ENCODE peak calls at places on chromosomes 5 and 9, in four cellular contexts. Q is progenitor cell of endocrine pancreas, D is foreskin fibroblast, S is mesothelial cell of epicardium. V is an unnamed sample.

GRCh38 chr9:27181381-27181780 is 72.4 kb downstream of the TEK start:
- DNase-seq in Q (no peak), D (no peak), S (no peak), V (no peak)

GRCh38 chr5:90488791-90489190 is 14.1 kb downstream of the POLR3G start:
- DNase-seq in Q (no peak), D (peak), S (no peak), V (no peak)

GRCh38 chr5:98905857-98906688 is 22.7 kb downstream of the CHD1 start:
- DNase-seq in Q (no peak), D (no peak), S (no peak), V (no peak)

GRCh38 chr5:115487750-115488149 is 56.8 kb downstream of the FEM1C start:
- DNase-seq in Q (no peak), D (no peak), S (no peak), V (no peak)

GRCh38 chr5:143734381-143734780 is 77.6 kb upstream of the HMHB1 start:
- DNase-seq in Q (no peak), D (no peak), S (no peak), V (no peak)

GRCh38 chr9:89372230-89372816 is 54.0 kb downstream of the SECISBP2 start:
- DNase-seq in Q (no peak), D (no peak), S (no peak), V (no peak)

GRCh38 chr9:101727621-101728524 is 10.6 kb downstream of the GRIN3A start:
- DNase-seq in Q (no peak), D (no peak), S (no peak), V (no peak)

GRCh38 chr9:115034801-115035200 is 83.2 kb downstream of the TNC start:
- DNase-seq in Q (no peak), D (peak), S (no peak), V (no peak)

GRCh38 chr5:170149206-170149515 is 43.5 kb downstream of the FOXI1 start:
- DNase-seq in Q (no peak), D (no peak), S (no peak), V (no peak)

GRCh38 chr9:109143881-109144562 is 23.0 kb downstream of the FRRS1L start:
- DNase-seq in Q (no peak), D (peak), S (no peak), V (no peak)

GRCh38 chr5:41968153-41968723 is 43.2 kb downstream of the FBXO4 start:
- DNase-seq in Q (no peak), D (no peak), S (no peak), V (no peak)

GRCh38 chr9:100322954-100323536 is 29.7 kb downstream of the TEX10 start:
- DNase-seq in Q (no peak), D (peak), S (no peak), V (no peak)

GRCh38 chr9:15422355-15423327 is at the start of gene SNAPC3:
- DNase-seq in Q (peak), D (peak), S (peak), V (peak)

GRCh38 chr9:15426019-15426418 is 3.3 kb downstream of the SNAPC3 start:
- DNase-seq in Q (no peak), D (no peak), S (no peak), V (no peak)

GRCh38 chr9:15421532-15421931 is 1.1 kb upstream of the SNAPC3 start:
- DNase-seq in Q (no peak), D (no peak), S (no peak), V (no peak)

GRCh38 chr9:15420796-15421195 is 1.9 kb upstream of the SNAPC3 start:
- DNase-seq in Q (no peak), D (no peak), S (no peak), V (no peak)

GRCh38 chr9:15423328-15423985 is 781 bp downstream of the SNAPC3 start:
- DNase-seq in Q (no peak), D (no peak), S (no peak), V (no peak)
- TF ChIP-seq CTCF in Q (peak), D (peak), S (no peak), V (no peak)

GRCh38 chr9:98491778-98492177 is 217.0 kb downstream of the GABBR2 start:
- DNase-seq in Q (no peak), D (peak), S (no peak), V (no peak)

GRCh38 chr9:98484218-98484617 is 224.5 kb downstream of the GABBR2 start:
- DNase-seq in Q (no peak), D (peak), S (no peak), V (no peak)

GRCh38 chr9:98491231-98491651 is 217.5 kb downstream of the GABBR2 start:
- DNase-seq in Q (no peak), D (no peak), S (no peak), V (no peak)

GRCh38 chr9:98485706-98486105 is 223.0 kb downstream of the GABBR2 start:
- DNase-seq in Q (no peak), D (no peak), S (no peak), V (no peak)

GRCh38 chr9:98488578-98489312 is 220.0 kb downstream of the GABBR2 start:
- DNase-seq in Q (no peak), D (peak), S (no peak), V (no peak)
- TF ChIP-seq CTCF in Q (no peak), D (no peak), S (no peak), V (no peak)

GRCh38 chr5:982377-983237 is 26.0 kb upstream of the NKD2 start:
- DNase-seq in Q (no peak), D (no peak), S (peak), V (no peak)
- TF ChIP-seq CTCF in Q (peak), D (no peak), S (no peak), V (no peak)

DNA sequence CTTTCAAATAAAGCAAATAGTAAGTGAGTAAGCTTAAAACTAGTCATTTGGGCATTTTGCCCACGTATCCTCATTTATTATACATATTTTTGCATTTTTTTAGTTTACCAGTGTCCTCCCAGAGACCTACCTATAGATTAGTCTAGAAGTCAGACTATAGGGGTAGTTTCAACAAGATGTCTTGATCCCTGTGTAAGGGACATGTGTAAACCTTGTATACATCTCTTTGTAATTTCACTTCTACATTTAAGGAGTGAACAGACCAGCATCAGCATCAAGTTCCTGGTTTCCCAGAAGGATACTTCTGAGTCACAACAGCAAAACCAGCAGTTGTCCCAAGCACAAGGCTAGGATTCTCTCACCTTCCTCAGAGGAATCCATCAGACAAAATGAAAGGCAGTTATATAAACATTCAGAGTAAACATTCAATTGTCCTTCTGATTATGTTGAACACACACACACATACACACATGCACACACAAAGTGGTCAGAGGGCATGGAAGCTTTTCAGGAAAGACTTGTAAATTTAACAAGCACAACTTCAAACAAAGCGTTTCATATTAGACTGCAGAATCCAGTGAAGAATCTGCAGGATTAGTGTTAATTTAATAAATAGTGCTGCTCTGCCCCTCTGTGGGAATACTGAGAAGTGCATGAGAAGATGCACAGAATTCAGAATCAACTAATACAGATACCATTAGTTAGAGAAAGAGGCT is 55.4 kb downstream of the HINT1 start:
- DNase-seq in Q (no peak), D (peak), S (no peak), V (no peak)
- TF ChIP-seq CTCF in Q (peak), D (peak), S (peak), V (peak)

DNA sequence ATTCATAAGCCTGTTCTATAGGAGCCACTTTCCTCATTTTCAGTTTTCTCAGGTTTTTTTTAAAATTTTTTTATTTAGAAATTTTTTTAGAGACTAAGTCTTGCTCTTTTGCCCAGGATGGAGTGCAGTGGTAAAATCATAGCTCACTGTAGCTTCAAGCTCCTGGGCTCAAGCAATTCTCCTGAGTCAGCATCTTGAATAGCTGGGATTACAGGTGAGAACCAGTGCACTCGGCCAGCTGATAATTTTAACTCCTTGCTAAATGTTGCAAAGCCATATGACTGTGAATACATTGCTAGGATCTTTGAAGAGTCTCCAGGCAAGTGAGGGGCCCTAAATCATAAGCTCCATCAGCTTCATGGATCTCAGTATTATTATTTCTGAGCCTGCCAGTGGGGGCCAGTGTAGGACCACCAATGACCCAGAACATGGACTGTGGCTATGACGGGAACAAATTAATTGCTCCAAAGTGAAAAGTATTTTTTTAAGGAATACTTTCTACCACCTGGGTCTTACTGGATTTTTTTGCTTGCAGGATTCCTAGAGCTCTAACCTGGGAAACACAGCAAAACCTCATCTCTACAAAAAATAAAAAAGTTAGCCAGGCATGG is 5.7 kb upstream of the GAPVD1 start:
- DNase-seq in Q (no peak), D (no peak), S (no peak), V (no peak)
- TF ChIP-seq CTCF in Q (peak), D (peak), S (no peak), V (no peak)

GRCh38 chr9:128335914-128336313 is 4.4 kb upstream of the SLC27A4 start:
- DNase-seq in Q (no peak), D (no peak), S (no peak), V (no peak)

GRCh38 chr9:128337972-128338371 is 2.4 kb upstream of the SLC27A4 start:
- DNase-seq in Q (no peak), D (no peak), S (no peak), V (no peak)

DNA sequence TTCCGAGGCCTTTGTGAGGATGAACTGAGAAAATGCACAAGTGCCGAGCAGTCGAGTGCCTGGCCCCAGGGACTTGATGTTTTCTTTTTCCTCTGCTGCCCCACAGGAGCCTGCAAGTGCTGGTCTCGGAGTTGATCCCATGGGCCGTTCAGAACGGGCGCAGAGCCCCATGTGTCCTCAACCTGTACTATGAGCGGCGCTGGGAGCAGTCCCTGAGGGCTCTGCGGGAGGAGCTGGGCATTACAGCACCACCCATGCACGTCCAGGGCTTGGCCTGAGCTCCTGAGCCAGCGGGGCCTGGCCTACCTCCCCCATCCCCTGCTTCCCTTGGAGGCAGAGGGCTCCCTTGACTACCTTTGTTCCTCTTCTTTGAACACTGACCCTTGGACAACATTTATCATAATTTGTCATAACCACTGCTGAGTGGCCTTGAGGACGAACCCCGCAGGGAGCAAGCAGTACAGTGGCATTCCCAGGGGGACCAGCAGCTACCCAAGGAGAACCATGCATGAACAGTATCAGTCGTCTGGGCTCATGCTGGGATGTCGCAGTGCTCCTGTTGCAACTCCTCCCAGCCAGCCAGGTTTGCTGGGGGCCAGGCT is 6.9 kb upstream of the SLC27A4 start:
- DNase-seq in Q (no peak), D (no peak), S (no peak), V (no peak)
- TF ChIP-seq CTCF in Q (no peak), D (no peak), S (no peak), V (no peak)

V was measured in activated B cell treated with CpG ODN at 0.5 μM for 24 hours.